ENCODE peak calls at places on chromosomes 13 and 19, in eight cellular contexts. R, K, J, I, U, L, C and X are unnamed samples.

GRCh38 chr13:44894001-44894770 is 95.1 kb downstream of the NUFIP1 start:
- DNase-seq in C (no peak), J (no peak), L (no peak), K (no peak), I (no peak), U (no peak), R (no peak), X (no peak)

GRCh38 chr13:47858678-47859050 is 142.4 kb downstream of the SUCLA2 start:
- DNase-seq in U (peak), K (no peak), R (no peak), C (no peak), L (no peak), I (no peak), J (peak), X (no peak)

GRCh38 chr19:47019431-47020041 is at the start of gene NPAS1:
- DNase-seq in K (no peak), I (no peak), R (no peak), J (no peak), U (no peak), L (no peak), C (no peak), X (no peak)

GRCh38 chr13:111326981-111327642 is 6.7 kb downstream of the TEX29 start:
- DNase-seq in I (peak), R (no peak), K (no peak), U (no peak), C (no peak), L (no peak), J (no peak), X (no peak)

GRCh38 chr13:95323930-95324662 is 22.8 kb upstream of the ABCC4 start:
- DNase-seq in I (no peak), U (no peak), R (no peak), C (no peak), K (no peak), L (no peak), J (no peak), X (no peak)

GRCh38 chr13:24281188-24282008 is 28.0 kb upstream of the C1QTNF9 start:
- DNase-seq in I (no peak), J (no peak), C (no peak), L (no peak), U (no peak), K (no peak), R (no peak), X (no peak)

GRCh38 chr19:34355201-34355600 is 9.8 kb upstream of the GPI start:
- DNase-seq in C (no peak), L (no peak), I (no peak), J (no peak), K (no peak), R (no peak), U (no peak), X (no peak)

GRCh38 chr13:27339299-27339698 is 68.7 kb downstream of the RASL11A start:
- DNase-seq in I (peak), K (peak), J (peak), U (peak), L (peak), C (no peak), R (no peak), X (no peak)

GRCh38 chr19:46678110-46678732 is 17.2 kb upstream of the DACT3 start:
- DNase-seq in J (no peak), C (no peak), K (peak), U (no peak), L (peak), I (peak), R (no peak), X (no peak)

GRCh38 chr19:13962738-13963602 is 10.7 kb downstream of the DCAF15 start:
- DNase-seq in C (no peak), R (no peak), I (no peak), L (no peak), U (peak), K (no peak), J (no peak), X (no peak)

GRCh38 chr13:51479199-51479523 is 26.3 kb upstream of the INTS6 start:
- DNase-seq in L (no peak), C (no peak), I (no peak), K (no peak), U (peak), R (no peak), J (no peak), X (peak)

GRCh38 chr19:55620410-55620809 is 4.0 kb downstream of the ZNF784 start:
- DNase-seq in R (no peak), L (no peak), I (no peak), J (peak), K (peak), C (no peak), U (peak), X (no peak)

GRCh38 chr13:61339054-61339621 is 76.5 kb downstream of the PCDH20 start:
- DNase-seq in U (no peak), R (no peak), J (no peak), I (no peak), K (no peak), C (no peak), L (no peak), X (no peak)

GRCh38 chr13:31887311-31887710 is 144.3 kb upstream of the FRY start:
- DNase-seq in K (no peak), U (peak), J (peak), L (no peak), I (no peak), R (no peak), C (no peak), X (peak)

GRCh38 chr13:111314852-111315251 is 5.6 kb upstream of the TEX29 start:
- DNase-seq in J (peak), I (no peak), L (no peak), U (peak), K (no peak), R (no peak), C (no peak), X (peak)